ENCODE peak calls at places on chromosomes 5 and 9, in five cellular contexts. U is IMR-90, V is H1, T is HepG2, R is K562. F is an unnamed sample.

GRCh38 chr9:18215626-18216025 is 258.3 kb upstream of the ADAMTSL1 start:
- DNase-seq in T (no peak), U (no peak), V (no peak), R (no peak), F (no peak)

GRCh38 chr9:110638381-110638954 is 30.1 kb upstream of the MUSK start:
- DNase-seq in V (no peak), U (peak; percentile 54), R (no peak), T (no peak), F (no peak)

GRCh38 chr5:115415143-115415491 is 118.7 kb upstream of the CCDC112 start:
- DNase-seq in T (peak; percentile 39), R (no peak), U (peak; percentile 82), V (no peak), F (peak; percentile 23)

GRCh38 chr5:180352116-180352975 is 790 bp downstream of the GFPT2 start:
- DNase-seq in R (no peak), T (no peak), U (no peak), V (no peak), F (peak; percentile 42)

GRCh38 chr5:54146906-54147305 is 163.5 kb downstream of the ARL15 start:
- DNase-seq in U (no peak), T (no peak), V (no peak), R (no peak), F (no peak)

GRCh38 chr9:18122156-18122555 is 351.8 kb upstream of the ADAMTSL1 start:
- DNase-seq in V (no peak), U (peak; percentile 18), R (no peak), T (no peak), F (no peak)

GRCh38 chr5:135426102-135427082 is 20.8 kb downstream of the DCANP1 start:
- DNase-seq in V (no peak), R (peak; percentile 63), U (peak; percentile 61), T (peak; percentile 66), F (peak; percentile 65)

GRCh38 chr9:106916491-106917235 is 53.7 kb downstream of the ZNF462 start:
- DNase-seq in T (peak; percentile 23), R (no peak), U (peak; percentile 92), V (no peak), F (peak; percentile 80)

GRCh38 chr5:180341595-180341994 is 11.5 kb downstream of the GFPT2 start:
- DNase-seq in V (no peak), U (no peak), R (peak; percentile 30), T (no peak), F (no peak)

GRCh38 chr9:18626046-18626698 is 152.2 kb downstream of the ADAMTSL1 start:
- DNase-seq in V (no peak), T (no peak), R (no peak), U (no peak), F (no peak)

GRCh38 chr5:180438785-180439780 is 55.1 kb upstream of the CNOT6 start:
- DNase-seq in R (no peak), T (no peak), U (no peak), V (no peak), F (no peak)

GRCh38 chr5:4275232-4275631 is 679.6 kb downstream of the IRX1 start:
- DNase-seq in V (no peak), U (no peak), T (no peak), R (no peak), F (no peak)

GRCh38 chr5:179836225-179837019 is 15.7 kb downstream of the SQSTM1 start:
- DNase-seq in R (no peak), T (no peak), U (peak; percentile 52), V (no peak), F (no peak)

GRCh38 chr5:88660947-88661869 is 221.8 kb downstream of the MEF2C start:
- DNase-seq in R (peak; percentile 54), U (peak; percentile 77), T (no peak), V (no peak), F (peak; percentile 84)

GRCh38 chr9:135702002-135702721 is at the start of gene KCNT1:
- DNase-seq in U (peak; percentile 13), T (no peak), V (no peak), R (peak; percentile 95), F (peak; percentile 34)

GRCh38 chr5:15560421-15560820 is 60.4 kb downstream of the FBXL7 start:
- DNase-seq in R (no peak), T (no peak), V (no peak), U (no peak), F (no peak)

GRCh38 chr5:142461028-142461427 is 136.2 kb upstream of the SPRY4 start:
- DNase-seq in U (no peak), T (no peak), R (no peak), V (no peak), F (no peak)

GRCh38 chr5:132435891-132436290 is 54.7 kb downstream of the IRF1 start:
- DNase-seq in T (no peak), V (no peak), U (no peak), R (no peak), F (no peak)
- H3K4me1 ChIP-seq in T (peaks cover 21% of the 10 kb centered on the region), V (no peaks in the 10 kb centered on the region), U (peaks cover 28% of the 10 kb centered on the region), R (peaks cover 29% of the 10 kb centered on the region), F (peaks cover 9% of the 10 kb centered on the region)

GRCh38 chr5:58974601-58975000 is 391.7 kb downstream of the RAB3C start:
- DNase-seq in U (no peak), T (no peak), R (no peak), V (no peak), F (no peak)

GRCh38 chr5:58969795-58970194 is 386.9 kb downstream of the RAB3C start:
- DNase-seq in V (no peak), R (no peak), U (no peak), T (no peak), F (no peak)

GRCh38 chr5:58974083-58974482 is 391.2 kb downstream of the RAB3C start:
- DNase-seq in V (no peak), U (no peak), T (no peak), R (no peak), F (no peak)

GRCh38 chr5:58969253-58969652 is 386.4 kb downstream of the RAB3C start:
- DNase-seq in T (no peak), R (no peak), U (no peak), V (no peak), F (no peak)

DNA sequence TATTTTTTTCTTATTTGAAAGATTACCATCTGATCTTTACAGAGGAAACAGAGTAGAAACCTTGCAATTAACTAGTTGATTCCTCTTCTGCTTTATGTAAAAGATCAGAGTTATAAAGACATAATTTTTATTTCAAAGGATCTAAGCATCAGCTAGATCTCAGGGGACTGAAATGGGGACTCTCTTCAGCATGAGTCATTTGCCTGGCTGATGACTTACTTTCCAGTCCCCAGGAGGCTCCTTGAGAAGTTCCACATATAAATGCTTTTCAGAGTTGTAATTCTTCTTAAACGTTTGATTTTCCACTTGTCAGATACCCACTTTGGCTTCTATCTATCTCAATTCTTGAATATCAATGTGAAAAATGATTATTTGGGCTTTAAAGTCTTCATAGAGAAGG is 389.4 kb downstream of the RAB3C start:
- DNase-seq in V (no peak), R (no peak), U (peak; percentile 3), T (no peak), F (no peak)
- TF ChIP-seq MAFK in V (no peak), R (no peak), U (no peak), T (no peak), F (no peak)

GRCh38 chr9:36145970-36146369 is 9.4 kb downstream of the GLIPR2 start:
- DNase-seq in T (no peak), R (no peak), V (no peak), U (no peak), F (no peak)
- H3K4me1 ChIP-seq in T (peaks cover 33% of the 10 kb centered on the region), R (peaks cover 30% of the 10 kb centered on the region), V (peaks cover 4% of the 10 kb centered on the region), U (peaks cover 22% of the 10 kb centered on the region), F (peaks cover 32% of the 10 kb centered on the region)

GRCh38 chr9:36797471-36798220 is 225.0 kb downstream of the MELK start:
- DNase-seq in T (no peak), V (no peak), R (no peak), U (no peak), F (no peak)
- TF ChIP-seq MAFK in T (no peak), V (no peak), R (no peak), U (no peak), F (no peak)

GRCh38 chr5:90477816-90478215 is 3.2 kb downstream of the POLR3G start:
- DNase-seq in T (no peak), V (no peak), U (no peak), R (no peak), F (no peak)
- H3K4me1 ChIP-seq in T (peaks cover 23% of the 10 kb centered on the region), V (peaks cover 18% of the 10 kb centered on the region), U (peaks cover 4% of the 10 kb centered on the region), R (peaks cover 25% of the 10 kb centered on the region), F (peaks cover 6% of the 10 kb centered on the region)

F was measured in A549.